ENCODE peak calls at places on chromosomes 6 and 20, in five cellular contexts. One of them, this sample, is unnamed.

GRCh38 chr6:43604174-43604573 is 24.9 kb downstream of the GTPBP2 start:
- DNase-seq in AG09319: no peak
- DNase-seq in neural progenitor cell: no peak
- DNase-seq in CD8-positive, alpha-beta T cell: no peak
- DNase-seq in cardiac fibroblast: peak
- DNase-seq in this sample: peak

GRCh38 chr20:58286729-58287128 is 22.8 kb upstream of the RAB22A start:
- DNase-seq in AG09319: no peak
- DNase-seq in neural progenitor cell: no peak
- DNase-seq in CD8-positive, alpha-beta T cell: no peak
- DNase-seq in cardiac fibroblast: no peak
- DNase-seq in this sample: no peak

GRCh38 chr6:52499026-52499425 is 77.8 kb downstream of the TRAM2 start:
- DNase-seq in AG09319: no peak
- DNase-seq in neural progenitor cell: peak
- DNase-seq in CD8-positive, alpha-beta T cell: no peak
- DNase-seq in cardiac fibroblast: peak
- DNase-seq in this sample: no peak

GRCh38 chr6:36078159-36078558 is 50.6 kb downstream of the MAPK14 start:
- DNase-seq in AG09319: no peak
- DNase-seq in neural progenitor cell: no peak
- DNase-seq in CD8-positive, alpha-beta T cell: no peak
- DNase-seq in cardiac fibroblast: no peak
- DNase-seq in this sample: no peak

GRCh38 chr6:41122918-41123317 is 31.2 kb downstream of the TREML1 start:
- DNase-seq in AG09319: no peak
- DNase-seq in neural progenitor cell: no peak
- DNase-seq in CD8-positive, alpha-beta T cell: no peak
- DNase-seq in cardiac fibroblast: no peak
- DNase-seq in this sample: no peak

GRCh38 chr6:163675611-163676010 is 261.1 kb downstream of the QKI start:
- DNase-seq in AG09319: no peak
- DNase-seq in neural progenitor cell: no peak
- DNase-seq in CD8-positive, alpha-beta T cell: no peak
- DNase-seq in cardiac fibroblast: no peak
- DNase-seq in this sample: no peak

GRCh38 chr20:1472556-1473243 is 6.1 kb upstream of the NSFL1C start:
- DNase-seq in AG09319: no peak
- DNase-seq in neural progenitor cell: no peak
- DNase-seq in CD8-positive, alpha-beta T cell: no peak
- DNase-seq in cardiac fibroblast: no peak
- DNase-seq in this sample: no peak

GRCh38 chr20:46826343-46826984 is 68.2 kb upstream of the EYA2 start:
- DNase-seq in AG09319: no peak
- DNase-seq in neural progenitor cell: no peak
- DNase-seq in CD8-positive, alpha-beta T cell: no peak
- DNase-seq in cardiac fibroblast: peak
- DNase-seq in this sample: no peak

GRCh38 chr6:11262231-11262630 is 29.8 kb upstream of the NEDD9 start:
- DNase-seq in AG09319: no peak
- DNase-seq in neural progenitor cell: no peak
- DNase-seq in CD8-positive, alpha-beta T cell: no peak
- DNase-seq in cardiac fibroblast: no peak
- DNase-seq in this sample: no peak

GRCh38 chr6:167130712-167131684 is 8.1 kb downstream of the CCR6 start:
- DNase-seq in AG09319: no peak
- DNase-seq in neural progenitor cell: no peak
- DNase-seq in CD8-positive, alpha-beta T cell: no peak
- DNase-seq in cardiac fibroblast: no peak
- DNase-seq in this sample: no peak

GRCh38 chr6:31452859-31453258 is 45.1 kb upstream of the MICB start:
- DNase-seq in AG09319: no peak
- DNase-seq in neural progenitor cell: no peak
- DNase-seq in CD8-positive, alpha-beta T cell: no peak
- DNase-seq in cardiac fibroblast: no peak
- DNase-seq in this sample: no peak

GRCh38 chr6:31203345-31203979 is 33.0 kb upstream of the POU5F1 start:
- DNase-seq in AG09319: no peak
- DNase-seq in neural progenitor cell: no peak
- DNase-seq in CD8-positive, alpha-beta T cell: peak
- DNase-seq in cardiac fibroblast: peak
- DNase-seq in this sample: no peak

GRCh38 chr6:170130201-170130621 is 160.7 kb downstream of the DLL1 start:
- DNase-seq in AG09319: no peak
- DNase-seq in neural progenitor cell: no peak
- DNase-seq in CD8-positive, alpha-beta T cell: no peak
- DNase-seq in cardiac fibroblast: no peak
- DNase-seq in this sample: no peak

GRCh38 chr20:9241721-9242427 is 173.0 kb downstream of the PLCB4 start:
- DNase-seq in AG09319: peak
- DNase-seq in neural progenitor cell: peak
- DNase-seq in CD8-positive, alpha-beta T cell: no peak
- DNase-seq in cardiac fibroblast: peak
- DNase-seq in this sample: peak

GRCh38 chr6:33700391-33701050 is 11.0 kb downstream of the UQCC2 start:
- DNase-seq in AG09319: no peak
- DNase-seq in neural progenitor cell: peak
- DNase-seq in CD8-positive, alpha-beta T cell: peak
- DNase-seq in cardiac fibroblast: peak
- DNase-seq in this sample: peak

GRCh38 chr6:157110620-157111019 is 212.7 kb downstream of the TMEM242 start:
- DNase-seq in AG09319: no peak
- DNase-seq in neural progenitor cell: no peak
- DNase-seq in CD8-positive, alpha-beta T cell: no peak
- DNase-seq in cardiac fibroblast: peak
- DNase-seq in this sample: no peak

GRCh38 chr20:14219801-14220461 is 117.5 kb downstream of the FLRT3 start:
- DNase-seq in AG09319: no peak
- DNase-seq in neural progenitor cell: no peak
- DNase-seq in CD8-positive, alpha-beta T cell: no peak
- DNase-seq in cardiac fibroblast: no peak
- DNase-seq in this sample: no peak

GRCh38 chr20:11329271-11329670 is 588.4 kb upstream of the BTBD3 start:
- DNase-seq in AG09319: no peak
- DNase-seq in neural progenitor cell: no peak
- DNase-seq in CD8-positive, alpha-beta T cell: no peak
- DNase-seq in cardiac fibroblast: no peak
- DNase-seq in this sample: no peak

GRCh38 chr6:72787521-72788031 is 165.7 kb downstream of the KCNQ5 start:
- DNase-seq in AG09319: peak
- DNase-seq in neural progenitor cell: peak
- DNase-seq in CD8-positive, alpha-beta T cell: no peak
- DNase-seq in cardiac fibroblast: peak
- DNase-seq in this sample: peak

GRCh38 chr6:39153766-39154397 is 38.9 kb upstream of the SAYSD1 start:
- DNase-seq in AG09319: no peak
- DNase-seq in neural progenitor cell: no peak
- DNase-seq in CD8-positive, alpha-beta T cell: no peak
- DNase-seq in cardiac fibroblast: no peak
- DNase-seq in this sample: no peak

GRCh38 chr6:74741608-74742007 is 464.2 kb downstream of the COL12A1 start:
- DNase-seq in AG09319: no peak
- DNase-seq in neural progenitor cell: no peak
- DNase-seq in CD8-positive, alpha-beta T cell: no peak
- DNase-seq in cardiac fibroblast: no peak
- DNase-seq in this sample: no peak

GRCh38 chr6:14763139-14763538 is 482.7 kb upstream of the JARID2 start:
- DNase-seq in AG09319: peak
- DNase-seq in neural progenitor cell: no peak
- DNase-seq in CD8-positive, alpha-beta T cell: no peak
- DNase-seq in cardiac fibroblast: peak
- DNase-seq in this sample: no peak

GRCh38 chr6:21836292-21836691 is 242.7 kb downstream of the SOX4 start:
- DNase-seq in AG09319: no peak
- DNase-seq in neural progenitor cell: no peak
- DNase-seq in CD8-positive, alpha-beta T cell: no peak
- DNase-seq in cardiac fibroblast: no peak
- DNase-seq in this sample: no peak

GRCh38 chr20:56607061-56607704 is 21.9 kb upstream of the TFAP2C start:
- DNase-seq in AG09319: no peak
- DNase-seq in neural progenitor cell: no peak
- DNase-seq in CD8-positive, alpha-beta T cell: no peak
- DNase-seq in cardiac fibroblast: no peak
- DNase-seq in this sample: no peak

GRCh38 chr6:44245391-44245911 is 1.4 kb upstream of the HSP90AB1 start:
- DNase-seq in AG09319: no peak
- DNase-seq in neural progenitor cell: peak
- DNase-seq in CD8-positive, alpha-beta T cell: no peak
- DNase-seq in cardiac fibroblast: no peak
- DNase-seq in this sample: no peak

GRCh38 chr6:125220712-125221111 is 67.1 kb downstream of the TPD52L1 start:
- DNase-seq in AG09319: no peak
- DNase-seq in neural progenitor cell: no peak
- DNase-seq in CD8-positive, alpha-beta T cell: no peak
- DNase-seq in cardiac fibroblast: no peak
- DNase-seq in this sample: no peak

GRCh38 chr20:35497780-35498189 is 31.7 kb downstream of the C20orf173 start:
- DNase-seq in AG09319: no peak
- DNase-seq in neural progenitor cell: no peak
- DNase-seq in CD8-positive, alpha-beta T cell: no peak
- DNase-seq in cardiac fibroblast: peak
- DNase-seq in this sample: no peak
- TF ChIP-seq CTCF in AG09319: no peak
- TF ChIP-seq CTCF in neural progenitor cell: no peak
- TF ChIP-seq CTCF in CD8-positive, alpha-beta T cell: no peak
- TF ChIP-seq CTCF in cardiac fibroblast: no peak
- TF ChIP-seq CTCF in this sample: no peak

DNA sequence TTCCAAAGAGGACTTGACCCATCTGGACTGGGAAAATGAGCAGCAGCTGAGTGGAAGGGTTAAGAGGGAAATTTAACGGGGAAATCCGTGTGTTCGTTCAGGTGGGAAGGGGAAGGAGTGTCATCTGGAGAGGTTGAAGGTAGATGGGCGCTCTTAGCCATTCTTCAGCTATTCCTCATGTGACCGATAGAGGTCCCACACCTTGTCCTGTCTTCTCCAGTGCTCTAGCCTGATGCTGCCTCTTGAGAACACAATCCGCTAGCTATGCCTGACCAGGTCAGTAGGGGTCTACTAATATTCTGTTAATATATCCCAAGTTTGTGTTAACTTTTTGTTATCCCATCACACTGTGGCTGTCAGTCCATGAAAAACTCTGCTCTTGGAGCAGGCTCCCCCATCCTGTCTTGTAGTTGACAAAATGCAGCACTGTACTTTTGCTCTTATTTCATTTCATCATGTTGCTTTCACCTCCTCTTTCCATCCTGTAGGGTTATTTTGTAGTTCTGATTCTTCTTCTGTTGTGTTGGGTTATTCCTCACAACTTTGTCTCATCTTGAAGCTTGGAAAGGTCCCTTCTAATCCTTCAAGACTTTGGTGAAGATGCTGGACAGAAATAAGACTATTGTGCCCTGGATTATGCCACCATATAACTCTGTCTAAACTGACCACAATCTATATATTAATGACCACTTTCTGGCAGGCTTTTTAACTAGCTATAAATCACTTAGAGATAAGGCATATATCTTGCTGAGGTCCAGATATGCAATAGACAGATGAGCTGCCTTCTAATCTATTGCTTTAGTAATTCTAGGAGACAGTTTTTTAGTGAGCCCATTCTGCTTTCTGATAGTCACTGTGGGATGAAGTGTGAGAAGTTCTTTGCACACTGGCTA is 123.4 kb upstream of the SUPT3H start:
- DNase-seq in AG09319: no peak
- DNase-seq in neural progenitor cell: peak
- DNase-seq in CD8-positive, alpha-beta T cell: no peak
- DNase-seq in cardiac fibroblast: peak
- DNase-seq in this sample: no peak
- TF ChIP-seq CTCF in AG09319: no peak
- TF ChIP-seq CTCF in neural progenitor cell: peak
- TF ChIP-seq CTCF in CD8-positive, alpha-beta T cell: no peak
- TF ChIP-seq CTCF in cardiac fibroblast: peak
- TF ChIP-seq CTCF in this sample: peak

GRCh38 chr6:128495536-128496333 is 24.7 kb downstream of the PTPRK start:
- DNase-seq in AG09319: no peak
- DNase-seq in neural progenitor cell: no peak
- DNase-seq in CD8-positive, alpha-beta T cell: no peak
- DNase-seq in cardiac fibroblast: no peak
- DNase-seq in this sample: no peak
- TF ChIP-seq CTCF in AG09319: no peak
- TF ChIP-seq CTCF in neural progenitor cell: no peak
- TF ChIP-seq CTCF in CD8-positive, alpha-beta T cell: no peak
- TF ChIP-seq CTCF in cardiac fibroblast: no peak
- TF ChIP-seq CTCF in this sample: no peak

GRCh38 chr20:61662226-61662945 is 403.3 kb downstream of the TAF4 start:
- DNase-seq in AG09319: no peak
- DNase-seq in neural progenitor cell: no peak
- DNase-seq in CD8-positive, alpha-beta T cell: no peak
- DNase-seq in cardiac fibroblast: no peak
- DNase-seq in this sample: no peak
- TF ChIP-seq CTCF in AG09319: no peak
- TF ChIP-seq CTCF in neural progenitor cell: peak
- TF ChIP-seq CTCF in CD8-positive, alpha-beta T cell: no peak
- TF ChIP-seq CTCF in cardiac fibroblast: no peak
- TF ChIP-seq CTCF in this sample: no peak